ENCODE peak calls at places on chromosomes 12 and 14, in four cellular contexts. One of them, this sample, is unnamed.

GRCh38 chr14:100824156-100824555 is 1.8 kb upstream of the MEG3 start:
- DNase-seq in ovary: peak
- DNase-seq in uterus: no peak
- DNase-seq in breast epithelium: no peak
- DNase-seq in this sample: no peak

GRCh38 chr12:26830783-26831601 is 2.0 kb downstream of the ITPR2 start:
- DNase-seq in ovary: no peak
- DNase-seq in uterus: no peak
- DNase-seq in breast epithelium: no peak
- DNase-seq in this sample: no peak

GRCh38 chr14:100634026-100634425 is 46.8 kb upstream of the BEGAIN start:
- DNase-seq in ovary: no peak
- DNase-seq in uterus: no peak
- DNase-seq in breast epithelium: no peak
- DNase-seq in this sample: no peak

GRCh38 chr12:43540474-43540873 is 11.5 kb downstream of the ADAMTS20 start:
- DNase-seq in ovary: no peak
- DNase-seq in uterus: no peak
- DNase-seq in breast epithelium: no peak
- DNase-seq in this sample: no peak

GRCh38 chr14:58426819-58427288 is 477 bp downstream of the TIMM9 start:
- DNase-seq in ovary: peak
- DNase-seq in uterus: peak
- DNase-seq in breast epithelium: no peak
- DNase-seq in this sample: peak

GRCh38 chr12:6154730-6155459 is 30.4 kb upstream of the VWF start:
- DNase-seq in ovary: no peak
- DNase-seq in uterus: no peak
- DNase-seq in breast epithelium: no peak
- DNase-seq in this sample: no peak

GRCh38 chr12:13404631-13405473 is 208.3 kb downstream of the EMP1 start:
- DNase-seq in ovary: no peak
- DNase-seq in uterus: no peak
- DNase-seq in breast epithelium: no peak
- DNase-seq in this sample: no peak

GRCh38 chr14:99512571-99513182 is 31.5 kb downstream of the CCNK start:
- DNase-seq in ovary: peak
- DNase-seq in uterus: no peak
- DNase-seq in breast epithelium: peak
- DNase-seq in this sample: no peak

GRCh38 chr14:64092940-64093339 is 201.2 kb downstream of the ESR2 start:
- DNase-seq in ovary: no peak
- DNase-seq in uterus: no peak
- DNase-seq in breast epithelium: no peak
- DNase-seq in this sample: peak

GRCh38 chr12:42574879-42575278 is 14.7 kb downstream of the PRICKLE1 start:
- DNase-seq in ovary: no peak
- DNase-seq in uterus: no peak
- DNase-seq in breast epithelium: no peak
- DNase-seq in this sample: no peak

GRCh38 chr12:24728366-24728765 is 220.5 kb downstream of the BCAT1 start:
- DNase-seq in ovary: no peak
- DNase-seq in uterus: no peak
- DNase-seq in breast epithelium: no peak
- DNase-seq in this sample: no peak

GRCh38 chr14:92122351-92122677 is 545 bp downstream of the CPSF2 start:
- DNase-seq in ovary: no peak
- DNase-seq in uterus: no peak
- DNase-seq in breast epithelium: no peak
- DNase-seq in this sample: no peak

GRCh38 chr12:12582895-12583303 is 20.2 kb upstream of the DUSP16 start:
- DNase-seq in ovary: no peak
- DNase-seq in uterus: no peak
- DNase-seq in breast epithelium: no peak
- DNase-seq in this sample: no peak

GRCh38 chr14:59360923-59361794 is 104.0 kb downstream of the GPR135 start:
- DNase-seq in ovary: no peak
- DNase-seq in uterus: peak
- DNase-seq in breast epithelium: peak
- DNase-seq in this sample: peak

GRCh38 chr12:57522019-57522886 is at the start of gene MBD6:
- DNase-seq in ovary: peak
- DNase-seq in uterus: peak
- DNase-seq in breast epithelium: peak
- DNase-seq in this sample: peak

GRCh38 chr12:54932691-54933090 is 51.9 kb downstream of the TESPA1 start:
- DNase-seq in ovary: no peak
- DNase-seq in uterus: no peak
- DNase-seq in breast epithelium: no peak
- DNase-seq in this sample: no peak

GRCh38 chr14:49634547-49635334 is at the start of gene DNAAF2:
- DNase-seq in ovary: peak
- DNase-seq in uterus: peak
- DNase-seq in breast epithelium: peak
- DNase-seq in this sample: peak

GRCh38 chr12:102096855-102097254 is 23.1 kb downstream of the NUP37 start:
- DNase-seq in ovary: no peak
- DNase-seq in uterus: no peak
- DNase-seq in breast epithelium: no peak
- DNase-seq in this sample: no peak

GRCh38 chr14:58390830-58391229 is 4.9 kb upstream of the TOMM20L start:
- DNase-seq in ovary: no peak
- DNase-seq in uterus: no peak
- DNase-seq in breast epithelium: no peak
- DNase-seq in this sample: no peak

GRCh38 chr12:3838065-3838464 is 35.1 kb downstream of the PARP11 start:
- DNase-seq in ovary: no peak
- DNase-seq in uterus: no peak
- DNase-seq in breast epithelium: no peak
- DNase-seq in this sample: no peak

GRCh38 chr12:122544537-122544936 is 17.5 kb downstream of the KNTC1 start:
- DNase-seq in ovary: no peak
- DNase-seq in uterus: no peak
- DNase-seq in breast epithelium: no peak
- DNase-seq in this sample: no peak

GRCh38 chr12:121524196-121524930 is 56.5 kb downstream of the KDM2B start:
- DNase-seq in ovary: no peak
- DNase-seq in uterus: no peak
- DNase-seq in breast epithelium: no peak
- DNase-seq in this sample: no peak

GRCh38 chr14:85296466-85297210 is 233.3 kb upstream of the FLRT2 start:
- DNase-seq in ovary: no peak
- DNase-seq in uterus: no peak
- DNase-seq in breast epithelium: no peak
- DNase-seq in this sample: no peak
- TF ChIP-seq POLR2A in ovary: no peak
- TF ChIP-seq POLR2A in uterus: no peak
- TF ChIP-seq POLR2A in breast epithelium: no peak
- TF ChIP-seq POLR2A in this sample: no peak

GRCh38 chr14:52124791-52125661 is 56.2 kb upstream of the NID2 start:
- DNase-seq in ovary: no peak
- DNase-seq in uterus: no peak
- DNase-seq in breast epithelium: no peak
- DNase-seq in this sample: no peak
- TF ChIP-seq CTCF in ovary: no peak
- TF ChIP-seq CTCF in uterus: no peak
- TF ChIP-seq CTCF in breast epithelium: no peak
- TF ChIP-seq CTCF in this sample: no peak

DNA sequence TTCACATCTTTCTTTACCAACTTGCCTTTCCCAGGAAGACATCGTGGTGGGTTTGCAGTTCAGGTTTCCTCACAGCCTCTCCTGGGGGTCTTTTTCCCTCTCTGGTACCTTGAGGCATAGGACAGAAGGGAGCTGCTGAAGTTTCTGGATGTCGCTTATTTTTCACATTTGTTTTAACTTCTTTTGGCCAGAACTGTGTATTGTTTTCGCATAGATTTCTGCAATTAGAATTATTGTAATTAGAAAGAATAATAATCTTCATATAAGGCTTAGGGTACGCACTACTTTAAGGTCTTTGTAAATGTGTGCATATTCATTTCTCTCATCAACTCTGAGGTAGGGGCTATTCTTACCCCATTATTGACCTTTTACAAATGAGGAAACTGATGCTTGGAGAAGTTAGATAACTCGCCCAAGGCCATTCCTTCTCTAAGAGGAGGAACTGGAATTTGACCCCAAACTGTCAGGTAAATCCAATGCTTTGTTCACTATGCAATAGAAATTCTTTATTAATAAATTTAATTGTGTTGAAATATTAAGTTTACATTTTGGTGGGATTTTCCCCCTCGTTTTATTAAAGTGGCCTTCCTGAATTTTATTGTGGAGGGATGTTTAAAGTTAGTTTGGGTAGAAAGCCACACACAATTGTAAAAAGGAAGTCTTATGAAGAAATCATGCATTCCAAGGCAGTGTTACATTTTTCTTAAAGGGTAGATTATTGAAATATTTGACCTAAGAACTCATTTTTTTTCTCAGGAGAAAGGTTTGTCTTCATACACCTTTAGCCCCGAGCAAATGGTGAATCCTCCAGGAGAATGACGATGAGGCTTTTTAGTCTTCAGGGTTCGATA is 12.1 kb upstream of the SLC38A2 start:
- DNase-seq in ovary: no peak
- DNase-seq in uterus: no peak
- DNase-seq in breast epithelium: no peak
- DNase-seq in this sample: no peak
- TF ChIP-seq POLR2A in ovary: no peak
- TF ChIP-seq POLR2A in uterus: no peak
- TF ChIP-seq POLR2A in breast epithelium: no peak
- TF ChIP-seq POLR2A in this sample: no peak

GRCh38 chr14:24114536-24115450 is at the start of the genes DCAF11 and NRL:
- DNase-seq in ovary: peak
- DNase-seq in uterus: peak
- DNase-seq in breast epithelium: peak
- DNase-seq in this sample: peak
- TF ChIP-seq CTCF in ovary: no peak
- TF ChIP-seq CTCF in uterus: peak
- TF ChIP-seq CTCF in breast epithelium: no peak
- TF ChIP-seq CTCF in this sample: peak

DNA sequence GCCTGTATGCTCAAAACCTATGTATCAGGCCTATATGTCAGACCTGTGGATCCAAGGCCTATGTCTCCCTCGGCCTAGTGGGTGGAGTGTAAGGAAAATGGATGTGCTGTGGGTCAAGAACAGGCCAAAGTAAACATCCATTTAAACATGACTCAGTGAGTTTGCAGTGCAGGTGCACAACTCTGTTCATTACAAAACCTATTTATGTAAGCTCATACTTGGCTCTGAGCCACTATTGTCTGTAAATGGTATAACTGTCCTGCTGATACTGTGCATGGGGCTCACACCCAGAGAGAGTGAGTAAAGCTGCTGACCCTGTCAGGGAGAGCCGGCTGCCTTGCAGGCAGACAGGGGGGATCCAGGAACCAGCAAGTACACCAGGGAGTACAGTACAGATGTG is 249.7 kb upstream of the AVPR1A start:
- DNase-seq in ovary: no peak
- DNase-seq in uterus: no peak
- DNase-seq in breast epithelium: no peak
- DNase-seq in this sample: no peak
- TF ChIP-seq POLR2A in ovary: no peak
- TF ChIP-seq POLR2A in uterus: no peak
- TF ChIP-seq POLR2A in breast epithelium: no peak
- TF ChIP-seq POLR2A in this sample: no peak

GRCh38 chr14:90518941-90519256 is 122.1 kb downstream of the CALM1 start:
- DNase-seq in ovary: no peak
- DNase-seq in uterus: no peak
- DNase-seq in breast epithelium: no peak
- DNase-seq in this sample: no peak
- TF ChIP-seq CTCF in ovary: no peak
- TF ChIP-seq CTCF in uterus: peak
- TF ChIP-seq CTCF in breast epithelium: no peak
- TF ChIP-seq CTCF in this sample: peak

GRCh38 chr14:33949051-33950037 is 1.5 kb downstream of the EGLN3 start:
- DNase-seq in ovary: no peak
- DNase-seq in uterus: no peak
- DNase-seq in breast epithelium: no peak
- DNase-seq in this sample: no peak

GRCh38 chr14:33951183-33951840 is 438 bp upstream of the EGLN3 start:
- DNase-seq in ovary: no peak
- DNase-seq in uterus: no peak
- DNase-seq in breast epithelium: no peak
- DNase-seq in this sample: no peak

GRCh38 chr14:33952541-33952940 is 1.7 kb upstream of the EGLN3 start:
- DNase-seq in ovary: no peak
- DNase-seq in uterus: no peak
- DNase-seq in breast epithelium: no peak
- DNase-seq in this sample: no peak

GRCh38 chr14:33948143-33948962 is 2.5 kb downstream of the EGLN3 start:
- DNase-seq in ovary: no peak
- DNase-seq in uterus: no peak
- DNase-seq in breast epithelium: no peak
- DNase-seq in this sample: no peak

DNA sequence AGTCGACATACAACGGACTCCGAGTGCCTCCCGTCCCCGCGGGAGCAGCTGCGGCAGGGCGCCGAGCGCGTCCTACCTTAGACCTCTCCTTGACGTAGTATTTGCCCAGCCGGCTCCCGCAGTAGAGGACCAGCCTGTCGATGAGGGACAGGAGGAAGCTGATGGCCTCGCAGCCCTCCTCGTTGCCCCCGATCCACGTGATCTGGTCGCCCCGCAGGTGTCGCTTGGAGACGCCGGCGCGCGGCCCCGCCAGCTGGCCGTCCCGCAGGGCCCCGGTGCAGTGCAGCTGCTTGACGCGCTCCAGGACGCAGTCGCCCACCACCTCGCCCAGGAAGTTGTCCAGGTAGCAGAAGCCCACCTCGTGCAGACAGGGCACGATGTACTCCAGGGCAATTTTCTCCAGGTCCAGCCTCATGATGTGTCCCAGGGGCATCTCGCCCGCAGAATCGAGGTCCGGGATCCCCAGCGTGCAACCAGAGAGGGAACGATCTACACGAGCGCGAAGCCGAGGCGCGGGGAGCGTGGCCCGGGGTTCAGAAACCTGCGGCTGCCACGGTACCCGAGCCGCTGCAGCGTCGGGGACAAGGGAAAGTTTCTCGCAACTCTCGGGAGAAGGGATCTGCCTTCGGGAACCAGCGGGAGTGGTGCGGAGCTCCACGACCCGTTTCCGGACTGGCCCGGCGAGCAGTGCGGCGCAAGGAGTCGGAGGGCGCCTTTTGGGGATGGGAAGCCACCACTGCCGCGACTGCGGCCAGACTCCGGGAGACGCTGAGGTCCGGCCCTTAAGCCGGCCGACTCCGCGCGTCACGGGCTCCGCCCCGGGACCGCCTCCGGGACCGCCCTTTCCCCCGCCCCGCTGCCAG is at the start of gene EGLN3:
- DNase-seq in ovary: peak
- DNase-seq in uterus: peak
- DNase-seq in breast epithelium: peak
- DNase-seq in this sample: peak
- TF ChIP-seq POLR2A in ovary: peak
- TF ChIP-seq POLR2A in uterus: peak
- TF ChIP-seq POLR2A in breast epithelium: peak
- TF ChIP-seq POLR2A in this sample: peak

This sample was measured in prostate gland.